ENCODE peak calls at places on chromosomes 2 and 18, in six cellular contexts. Y is GM10248, V is HTR-8/SVneo, Z is H7, I is T-helper 1 cell, R is iris pigment epithelial cell. N is an unnamed sample.

GRCh38 chr2:100011272-100011711 is 131.1 kb downstream of the AFF3 start:
- DNase-seq in Y (no peak), V (peak), I (no peak), R (peak), Z (no peak), N (no peak)

GRCh38 chr2:48860391-48860790 is 104.9 kb upstream of the LHCGR start:
- DNase-seq in V (no peak), I (no peak), Y (no peak), R (no peak), Z (no peak), N (no peak)

GRCh38 chr2:132374551-132374950 is 42.1 kb upstream of the GPR39 start:
- DNase-seq in I (no peak), Y (no peak), Z (no peak), R (peak), V (peak), N (no peak)

GRCh38 chr2:112055833-112056625 is 960 bp downstream of the TMEM87B start:
- DNase-seq in V (peak), Z (peak), Y (no peak), I (peak), R (peak), N (peak)

GRCh38 chr2:96241227-96241626 is 24.6 kb downstream of the TMEM127 start:
- DNase-seq in V (no peak), R (no peak), Z (peak), I (no peak), Y (no peak), N (no peak)

GRCh38 chr2:177164131-177164530 is 48.5 kb upstream of the HNRNPA3 start:
- DNase-seq in Y (no peak), Z (no peak), V (no peak), I (no peak), R (no peak), N (no peak)

GRCh38 chr18:25136416-25137132 is 215.4 kb downstream of the ZNF521 start:
- DNase-seq in Z (no peak), Y (no peak), V (no peak), R (peak), I (no peak), N (no peak)

GRCh38 chr18:45670281-45670962 is 53.6 kb upstream of the SLC14A1 start:
- DNase-seq in Z (no peak), R (peak), V (no peak), Y (peak), I (peak), N (peak)

GRCh38 chr2:85768713-85769112 is 14.9 kb downstream of the ATOH8 start:
- DNase-seq in Y (no peak), I (no peak), Z (peak), R (no peak), V (no peak), N (no peak)

GRCh38 chr2:44948565-44949328 is 7.2 kb downstream of the SIX3 start:
- DNase-seq in I (no peak), Z (peak), Y (no peak), V (no peak), R (no peak), N (no peak)

GRCh38 chr2:180196419-180196977 is 189.4 kb upstream of the CWC22 start:
- DNase-seq in R (no peak), V (no peak), I (no peak), Y (no peak), Z (peak), N (no peak)

GRCh38 chr2:160469615-160470204 is 23.9 kb downstream of the RBMS1 start:
- DNase-seq in I (no peak), V (no peak), Y (no peak), Z (no peak), R (no peak), N (no peak)

GRCh38 chr18:48749768-48750167 is 201.0 kb downstream of the SMAD7 start:
- DNase-seq in I (no peak), V (no peak), R (no peak), Y (no peak), Z (no peak), N (no peak)

GRCh38 chr2:30233142-30233961 is 2.0 kb downstream of the LBH start:
- DNase-seq in I (no peak), R (peak), V (no peak), Z (no peak), Y (no peak), N (peak)

GRCh38 chr2:2184549-2185249 is 146.4 kb downstream of the MYT1L start:
- DNase-seq in I (no peak), Z (peak), Y (no peak), R (no peak), V (no peak), N (no peak)

GRCh38 chr2:19349911-19350677 is 8.3 kb downstream of the OSR1 start:
- DNase-seq in Y (peak), V (no peak), I (peak), Z (peak), R (peak), N (peak)

GRCh38 chr18:66724664-66725356 is 120.9 kb upstream of the CDH19 start:
- DNase-seq in Y (no peak), V (no peak), I (no peak), Z (no peak), R (no peak), N (no peak)

GRCh38 chr2:239790721-239791120 is 234.4 kb downstream of the NDUFA10 start:
- DNase-seq in R (no peak), I (no peak), Y (no peak), Z (no peak), V (no peak), N (no peak)

GRCh38 chr2:86454238-86454637 is 13.1 kb downstream of the KDM3A start:
- DNase-seq in V (no peak), Z (no peak), R (no peak), I (no peak), Y (no peak), N (no peak)

GRCh38 chr2:225948903-225949302 is 549.4 kb downstream of the NYAP2 start:
- DNase-seq in Z (peak), I (no peak), V (no peak), R (no peak), Y (no peak), N (no peak)

GRCh38 chr2:51624995-51625394 is 593.1 kb upstream of the NRXN1 start:
- DNase-seq in Y (no peak), I (no peak), R (peak), Z (no peak), V (peak), N (no peak)

GRCh38 chr2:171592026-171592555 is 69.8 kb downstream of the CYBRD1 start:
- DNase-seq in I (no peak), V (no peak), Z (no peak), Y (no peak), R (peak), N (no peak)

GRCh38 chr2:102510791-102511575 is 38.0 kb downstream of the SLC9A4 start:
- DNase-seq in V (no peak), R (no peak), Z (no peak), I (no peak), Y (no peak), N (no peak)

GRCh38 chr2:154639997-154640396 is 58.5 kb upstream of the KCNJ3 start:
- DNase-seq in R (no peak), Z (no peak), Y (no peak), V (no peak), I (no peak), N (no peak)

GRCh38 chr2:88590998-88591613 is 36.2 kb downstream of the EIF2AK3 start:
- DNase-seq in Y (peak), I (peak), V (peak), R (peak), Z (peak), N (peak)

GRCh38 chr18:30485078-30485477 is 557.5 kb downstream of the DSC3 start:
- DNase-seq in R (no peak), V (no peak), Y (no peak), I (no peak), Z (no peak), N (no peak)

GRCh38 chr18:25053484-25053883 is 298.5 kb downstream of the ZNF521 start:
- DNase-seq in Z (no peak), V (no peak), Y (no peak), I (no peak), R (no peak), N (no peak)

GRCh38 chr18:32468147-32468845 is 2.4 kb downstream of the GAREM1 start:
- DNase-seq in Z (no peak), I (no peak), R (no peak), Y (no peak), V (no peak), N (no peak)

GRCh38 chr18:8212893-8213805 is 396.1 kb upstream of the RAB12 start:
- DNase-seq in Z (no peak), R (peak), I (no peak), V (peak), Y (no peak), N (no peak)